ENCODE peak calls at places on chromosome 13, in four cellular contexts. One of them, this sample, is unnamed.

GRCh38 chr13:75454497-75454896 is 27.5 kb downstream of the TBC1D4 start:
- DNase-seq in left ventricle myocardium inferior: no peak
- DNase-seq in WTC11: no peak
- DNase-seq in vagina: no peak
- DNase-seq in this sample: no peak

GRCh38 chr13:76769238-76769859 is 116.9 kb downstream of the KCTD12 start:
- DNase-seq in left ventricle myocardium inferior: no peak
- DNase-seq in WTC11: no peak
- DNase-seq in vagina: no peak
- DNase-seq in this sample: no peak

GRCh38 chr13:106609116-106609515 is 41.2 kb upstream of the ARGLU1 start:
- DNase-seq in left ventricle myocardium inferior: no peak
- DNase-seq in WTC11: no peak
- DNase-seq in vagina: no peak
- DNase-seq in this sample: no peak

GRCh38 chr13:99969934-99970760 is 1.4 kb downstream of the ZIC5 start:
- DNase-seq in left ventricle myocardium inferior: no peak
- DNase-seq in WTC11: peak; percentile 81
- DNase-seq in vagina: no peak
- DNase-seq in this sample: no peak

GRCh38 chr13:67736646-67737420 is 506.7 kb upstream of the PCDH9 start:
- DNase-seq in left ventricle myocardium inferior: no peak
- DNase-seq in WTC11: peak; percentile 28
- DNase-seq in vagina: no peak
- DNase-seq in this sample: no peak

GRCh38 chr13:82571653-82572052 is 1310.6 kb downstream of the SLITRK1 start:
- DNase-seq in left ventricle myocardium inferior: no peak
- DNase-seq in WTC11: no peak
- DNase-seq in vagina: no peak
- DNase-seq in this sample: no peak

GRCh38 chr13:36912983-36913382 is 7.1 kb downstream of the SMAD9 start:
- DNase-seq in left ventricle myocardium inferior: no peak
- DNase-seq in WTC11: no peak
- DNase-seq in vagina: no peak
- DNase-seq in this sample: no peak

GRCh38 chr13:90902255-90902654 is 445.2 kb upstream of the MIR17HG start:
- DNase-seq in left ventricle myocardium inferior: no peak
- DNase-seq in WTC11: no peak
- DNase-seq in vagina: no peak
- DNase-seq in this sample: no peak

GRCh38 chr13:95957331-95957730 is 95.9 kb downstream of the UGGT2 start:
- DNase-seq in left ventricle myocardium inferior: no peak
- DNase-seq in WTC11: no peak
- DNase-seq in vagina: no peak
- DNase-seq in this sample: no peak

GRCh38 chr13:90732049-90732448 is 615.4 kb upstream of the MIR17HG start:
- DNase-seq in left ventricle myocardium inferior: no peak
- DNase-seq in WTC11: peak; percentile 49
- DNase-seq in vagina: no peak
- DNase-seq in this sample: no peak

GRCh38 chr13:38348890-38349289 is 761 bp upstream of the UFM1 start:
- DNase-seq in left ventricle myocardium inferior: no peak
- DNase-seq in WTC11: no peak
- DNase-seq in vagina: no peak
- DNase-seq in this sample: no peak

GRCh38 chr13:112752711-112753541 is 63.1 kb downstream of the ATP11A start:
- DNase-seq in left ventricle myocardium inferior: no peak
- DNase-seq in WTC11: no peak
- DNase-seq in vagina: no peak
- DNase-seq in this sample: no peak

GRCh38 chr13:112719556-112719955 is 29.7 kb downstream of the ATP11A start:
- DNase-seq in left ventricle myocardium inferior: no peak
- DNase-seq in WTC11: no peak
- DNase-seq in vagina: no peak
- DNase-seq in this sample: no peak

GRCh38 chr13:32264407-32264806 is 50.8 kb downstream of the ZAR1L start:
- DNase-seq in left ventricle myocardium inferior: peak; percentile 79
- DNase-seq in WTC11: no peak
- DNase-seq in vagina: no peak
- DNase-seq in this sample: no peak

GRCh38 chr13:112322562-112322961 is 53.6 kb upstream of the SPACA7 start:
- DNase-seq in left ventricle myocardium inferior: no peak
- DNase-seq in WTC11: no peak
- DNase-seq in vagina: no peak
- DNase-seq in this sample: no peak

GRCh38 chr13:28145049-28145448 is 6.7 kb downstream of the PAN3 start:
- DNase-seq in left ventricle myocardium inferior: no peak
- DNase-seq in WTC11: no peak
- DNase-seq in vagina: no peak
- DNase-seq in this sample: no peak

GRCh38 chr13:82147526-82147925 is 1734.7 kb downstream of the SLITRK1 start:
- DNase-seq in left ventricle myocardium inferior: no peak
- DNase-seq in WTC11: no peak
- DNase-seq in vagina: no peak
- DNase-seq in this sample: no peak

GRCh38 chr13:74135306-74136088 is 1.3 kb upstream of the KLF12 start:
- DNase-seq in left ventricle myocardium inferior: peak; percentile 79
- DNase-seq in WTC11: peak; percentile 78
- DNase-seq in vagina: no peak
- DNase-seq in this sample: peak; percentile 40

GRCh38 chr13:92224825-92225224 is 826.4 kb downstream of the GPC5 start:
- DNase-seq in left ventricle myocardium inferior: no peak
- DNase-seq in WTC11: no peak
- DNase-seq in vagina: no peak
- DNase-seq in this sample: no peak

GRCh38 chr13:93224545-93224944 is 2.1 kb upstream of the GPC6 start:
- DNase-seq in left ventricle myocardium inferior: no peak
- DNase-seq in WTC11: peak; percentile 34
- DNase-seq in vagina: no peak
- DNase-seq in this sample: no peak

GRCh38 chr13:94842901-94843300 is 130.6 kb upstream of the SOX21 start:
- DNase-seq in left ventricle myocardium inferior: no peak
- DNase-seq in WTC11: no peak
- DNase-seq in vagina: no peak
- DNase-seq in this sample: no peak

GRCh38 chr13:47426126-47426849 is 529.4 kb upstream of the HTR2A start:
- DNase-seq in left ventricle myocardium inferior: peak; percentile 16
- DNase-seq in WTC11: no peak
- DNase-seq in vagina: no peak
- DNase-seq in this sample: peak; percentile 16

GRCh38 chr13:108475181-108475580 is 154.2 kb upstream of the MYO16 start:
- DNase-seq in left ventricle myocardium inferior: no peak
- DNase-seq in WTC11: no peak
- DNase-seq in vagina: no peak
- DNase-seq in this sample: no peak

DNA sequence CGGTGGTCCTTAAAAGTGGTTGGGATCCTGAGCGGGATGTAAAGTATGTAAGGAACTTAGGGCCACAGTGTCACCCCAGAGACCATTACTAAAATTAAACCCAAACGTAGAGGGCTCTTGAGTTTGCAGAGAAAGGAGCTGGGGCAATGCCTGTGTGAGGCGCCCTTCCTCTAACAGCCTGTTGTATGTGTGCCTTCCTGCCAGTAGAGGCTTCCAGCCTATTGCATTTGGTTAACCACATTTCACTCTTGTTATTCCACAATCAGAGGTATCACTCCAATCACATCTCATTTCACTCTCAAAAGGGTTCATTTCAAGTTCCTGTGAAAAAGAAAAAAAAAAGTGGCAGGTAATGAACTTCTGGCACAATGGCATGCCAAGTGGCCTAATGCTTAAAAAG is 29.4 kb downstream of the DIAPH3 start:
- DNase-seq in left ventricle myocardium inferior: no peak
- DNase-seq in WTC11: peak; percentile 32
- DNase-seq in vagina: no peak
- DNase-seq in this sample: no peak
- TF ChIP-seq CTCF in left ventricle myocardium inferior: no peak
- TF ChIP-seq CTCF in WTC11: no peak
- TF ChIP-seq CTCF in vagina: no peak
- TF ChIP-seq CTCF in this sample: peak; percentile 47

GRCh38 chr13:89221557-89222158 is 1550.5 kb downstream of the SLITRK5 start:
- DNase-seq in left ventricle myocardium inferior: no peak
- DNase-seq in WTC11: no peak
- DNase-seq in vagina: no peak
- DNase-seq in this sample: no peak

GRCh38 chr13:89227356-89227755 is 1556.2 kb downstream of the SLITRK5 start:
- DNase-seq in left ventricle myocardium inferior: no peak
- DNase-seq in WTC11: no peak
- DNase-seq in vagina: no peak
- DNase-seq in this sample: no peak
- TF ChIP-seq CTCF in left ventricle myocardium inferior: no peak
- TF ChIP-seq CTCF in WTC11: no peak
- TF ChIP-seq CTCF in vagina: no peak
- TF ChIP-seq CTCF in this sample: no peak

DNA sequence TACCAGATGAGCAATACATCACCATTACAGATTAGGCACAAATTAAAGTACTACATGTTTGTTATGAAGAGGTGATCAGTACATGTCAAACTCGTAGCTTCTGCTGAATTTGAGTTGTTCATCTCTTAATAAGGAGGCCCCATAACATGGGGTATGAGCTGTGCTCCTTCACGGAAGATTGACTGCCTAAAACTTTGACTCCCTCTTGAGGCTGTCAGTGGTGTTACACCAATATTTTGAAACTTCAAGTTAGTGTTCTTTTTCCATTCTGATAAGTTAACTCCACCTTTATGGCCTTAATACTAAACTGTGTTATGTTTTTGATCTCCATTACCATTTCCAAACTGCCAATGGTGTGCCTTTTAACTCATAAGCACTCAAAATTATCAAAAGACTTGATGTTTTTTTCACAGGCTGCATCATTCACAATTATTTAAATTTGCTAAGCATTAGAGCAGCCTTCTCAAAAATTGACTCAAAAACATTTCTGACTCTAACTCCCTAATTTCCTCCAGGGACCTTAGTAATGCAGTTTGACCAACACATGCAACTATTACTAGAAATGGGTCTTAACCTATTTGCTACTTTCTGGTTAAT is 1591.5 kb downstream of the PCDH9 start:
- DNase-seq in left ventricle myocardium inferior: no peak
- DNase-seq in WTC11: no peak
- DNase-seq in vagina: no peak
- DNase-seq in this sample: peak; percentile 7
- TF ChIP-seq CTCF in left ventricle myocardium inferior: peak; percentile 59
- TF ChIP-seq CTCF in WTC11: peak; percentile 53
- TF ChIP-seq CTCF in vagina: no peak
- TF ChIP-seq CTCF in this sample: peak; percentile 69

GRCh38 chr13:20294497-20294896 is 62.4 kb upstream of the GJB6 start:
- DNase-seq in left ventricle myocardium inferior: no peak
- DNase-seq in WTC11: peak; percentile 43
- DNase-seq in vagina: no peak
- DNase-seq in this sample: no peak
- TF ChIP-seq CTCF in left ventricle myocardium inferior: no peak
- TF ChIP-seq CTCF in WTC11: peak; percentile 47
- TF ChIP-seq CTCF in vagina: no peak
- TF ChIP-seq CTCF in this sample: no peak

DNA sequence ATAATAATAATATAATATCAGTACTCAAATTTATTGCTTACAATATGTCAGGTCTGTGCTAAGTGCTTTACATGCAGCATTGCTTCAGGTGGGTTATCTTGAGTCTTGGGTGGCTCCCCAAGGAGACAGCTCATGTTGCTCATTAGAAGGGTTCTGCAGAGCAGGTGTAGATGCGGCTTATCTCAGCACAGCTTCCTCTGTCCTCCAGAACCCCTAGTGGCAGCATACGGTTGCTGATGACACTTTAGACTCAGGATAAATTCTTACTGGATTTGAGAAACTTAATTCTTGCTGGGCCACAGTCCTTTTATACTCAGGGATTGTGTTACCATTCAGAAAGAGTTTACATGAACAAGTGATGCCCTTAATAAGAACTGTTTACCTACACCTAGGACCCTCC is 8.9 kb downstream of the COG3 start:
- DNase-seq in left ventricle myocardium inferior: no peak
- DNase-seq in WTC11: no peak
- DNase-seq in vagina: no peak
- DNase-seq in this sample: no peak
- TF ChIP-seq CTCF in left ventricle myocardium inferior: peak; percentile 20
- TF ChIP-seq CTCF in WTC11: no peak
- TF ChIP-seq CTCF in vagina: no peak
- TF ChIP-seq CTCF in this sample: no peak

GRCh38 chr13:102195566-102196462 is 206.0 kb downstream of the FGF14 start:
- DNase-seq in left ventricle myocardium inferior: no peak
- DNase-seq in WTC11: no peak
- DNase-seq in vagina: no peak
- DNase-seq in this sample: no peak

GRCh38 chr13:102198418-102199322 is 203.2 kb downstream of the FGF14 start:
- DNase-seq in left ventricle myocardium inferior: no peak
- DNase-seq in WTC11: no peak
- DNase-seq in vagina: no peak
- DNase-seq in this sample: no peak

GRCh38 chr13:102191951-102192461 is 209.8 kb downstream of the FGF14 start:
- DNase-seq in left ventricle myocardium inferior: no peak
- DNase-seq in WTC11: no peak
- DNase-seq in vagina: no peak
- DNase-seq in this sample: no peak

GRCh38 chr13:102197193-102197592 is 204.7 kb downstream of the FGF14 start:
- DNase-seq in left ventricle myocardium inferior: no peak
- DNase-seq in WTC11: peak; percentile 29
- DNase-seq in vagina: no peak
- DNase-seq in this sample: no peak
- TF ChIP-seq CTCF in left ventricle myocardium inferior: peak; percentile 52
- TF ChIP-seq CTCF in WTC11: no peak
- TF ChIP-seq CTCF in vagina: no peak
- TF ChIP-seq CTCF in this sample: no peak

GRCh38 chr13:104694397-104694796 is 1628.2 kb upstream of the SLC10A2 start:
- DNase-seq in left ventricle myocardium inferior: no peak
- DNase-seq in WTC11: no peak
- DNase-seq in vagina: no peak
- DNase-seq in this sample: no peak
- TF ChIP-seq CTCF in left ventricle myocardium inferior: no peak
- TF ChIP-seq CTCF in WTC11: no peak
- TF ChIP-seq CTCF in vagina: no peak
- TF ChIP-seq CTCF in this sample: no peak

GRCh38 chr13:24539500-24540165 is 27.1 kb upstream of the PARP4 start:
- DNase-seq in left ventricle myocardium inferior: no peak
- DNase-seq in WTC11: no peak
- DNase-seq in vagina: no peak
- DNase-seq in this sample: no peak
- TF ChIP-seq CTCF in left ventricle myocardium inferior: no peak
- TF ChIP-seq CTCF in WTC11: no peak
- TF ChIP-seq CTCF in vagina: no peak
- TF ChIP-seq CTCF in this sample: no peak

This sample was measured in AG09319.